ENCODE peak calls at places on chromosomes 3 and 15, in six cellular contexts. P, K, D, G, M and O are unnamed samples. For H3K27me3 and H3K4me1, the result is how much of the 10 kb centered on the place peaks cover.

GRCh38 chr3:36817806-36818205 is 53.5 kb upstream of the DCLK3 start:
- DNase-seq in P (no peak), K (no peak), D (no peak), G (no peak), M (no peak), O (no peak)

GRCh38 chr3:185318136-185318535 is 44.8 kb upstream of the MAP3K13 start:
- DNase-seq in P (no peak), K (no peak), D (no peak), G (no peak), M (no peak), O (no peak)

GRCh38 chr15:36978625-36979024 is 121.7 kb downstream of the MEIS2 start:
- DNase-seq in P (no peak), K (no peak), D (no peak), G (no peak), M (no peak), O (no peak)

GRCh38 chr15:74768771-74769342 is 13.0 kb upstream of the CSK start:
- DNase-seq in P (peak), K (peak), D (no peak), G (no peak), M (peak), O (peak)

GRCh38 chr3:112092439-112093179 is 6.4 kb downstream of the C3orf52 start:
- DNase-seq in P (peak), K (peak), D (no peak), G (no peak), M (no peak), O (no peak)

GRCh38 chr3:35936571-35936970 is 297.2 kb downstream of the ARPP21 start:
- DNase-seq in P (no peak), K (peak), D (no peak), G (no peak), M (no peak), O (no peak)

GRCh38 chr3:194960446-194961032 is 274.9 kb downstream of the FAM43A start:
- DNase-seq in P (no peak), K (no peak), D (no peak), G (no peak), M (no peak), O (no peak)

GRCh38 chr3:156323466-156323865 is 203.1 kb downstream of the KCNAB1 start:
- DNase-seq in P (no peak), K (no peak), D (no peak), G (no peak), M (no peak), O (no peak)

GRCh38 chr15:64847876-64848716 is 6.4 kb downstream of the PLEKHO2 start:
- DNase-seq in P (no peak), K (no peak), D (no peak), G (no peak), M (no peak), O (no peak)

GRCh38 chr3:37291275-37291700 is 116.9 kb upstream of the LRRFIP2 start:
- DNase-seq in P (no peak), K (peak), D (no peak), G (no peak), M (no peak), O (no peak)

GRCh38 chr3:32451049-32451659 is 51.5 kb downstream of the CMTM6 start:
- DNase-seq in P (no peak), K (no peak), D (no peak), G (no peak), M (no peak), O (no peak)

GRCh38 chr3:191094057-191094456 is 105.0 kb upstream of the OSTN start:
- DNase-seq in P (no peak), K (peak), D (no peak), G (no peak), M (no peak), O (no peak)

GRCh38 chr3:84547207-84547606 is 411.6 kb upstream of the CADM2 start:
- DNase-seq in P (no peak), K (no peak), D (no peak), G (no peak), M (no peak), O (no peak)

GRCh38 chr15:45630958-45631691 is 3.7 kb upstream of the SQOR start:
- DNase-seq in P (peak), K (peak), D (no peak), G (no peak), M (peak), O (no peak)

GRCh38 chr3:82462977-82463376 is 701.5 kb upstream of the GBE1 start:
- DNase-seq in P (no peak), K (no peak), D (no peak), G (no peak), M (no peak), O (no peak)

DNA sequence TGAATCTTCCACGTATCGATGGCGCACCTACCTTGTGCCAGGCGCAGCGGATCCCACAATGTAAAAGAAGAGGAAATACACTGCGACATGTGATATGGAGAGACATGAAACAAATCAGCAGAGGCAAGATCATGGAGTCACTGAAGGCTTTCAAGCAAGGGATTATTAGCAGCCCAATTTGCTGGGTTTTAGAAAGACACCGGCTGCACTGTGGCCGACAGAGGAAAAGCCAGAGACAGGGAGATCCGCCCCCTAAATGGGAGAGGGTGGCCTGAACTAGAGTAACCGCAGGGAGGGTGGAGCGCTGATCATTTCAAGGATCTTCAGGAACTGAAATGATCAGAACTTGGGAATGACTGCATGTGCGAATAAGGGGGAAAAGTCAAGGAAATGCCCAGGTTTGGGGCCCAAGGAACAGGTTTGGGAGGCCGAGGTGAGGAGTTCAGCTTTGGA is 625 bp upstream of the C15orf40 start:
- DNase-seq in P (no peak), K (peak), D (no peak), G (no peak), M (no peak), O (no peak)
- H3K4me3 ChIP-seq in P (peak), K (peak), D (peak), G (peak), M (no peak), O (peak)

GRCh38 chr3:10870296-10870695 is 54.3 kb downstream of the SLC6A11 start:
- DNase-seq in P (no peak), K (no peak), D (no peak), G (no peak), M (no peak), O (no peak)
- H3K27me3 ChIP-seq in P (under half), K (under half), D (under half), G (under half), M (under half), O (under half)

GRCh38 chr3:122005033-122005565 is 16.9 kb downstream of the ILDR1 start:
- DNase-seq in P (peak), K (no peak), D (peak), G (no peak), M (no peak), O (no peak)

GRCh38 chr3:122003112-122003511 is 18.9 kb downstream of the ILDR1 start:
- DNase-seq in P (no peak), K (no peak), D (no peak), G (no peak), M (no peak), O (no peak)

GRCh38 chr3:122001892-122002291 is 20.2 kb downstream of the ILDR1 start:
- DNase-seq in P (no peak), K (no peak), D (no peak), G (no peak), M (no peak), O (no peak)

GRCh38 chr3:122004123-122004522 is 17.9 kb downstream of the ILDR1 start:
- DNase-seq in P (no peak), K (no peak), D (no peak), G (no peak), M (no peak), O (no peak)

GRCh38 chr3:122003596-122003995 is 18.5 kb downstream of the ILDR1 start:
- DNase-seq in P (no peak), K (no peak), D (no peak), G (no peak), M (no peak), O (no peak)
- H3K4me1 ChIP-seq in P (under half), K (under half), D (under half), G (under half), M (under half), O (under half)

DNA sequence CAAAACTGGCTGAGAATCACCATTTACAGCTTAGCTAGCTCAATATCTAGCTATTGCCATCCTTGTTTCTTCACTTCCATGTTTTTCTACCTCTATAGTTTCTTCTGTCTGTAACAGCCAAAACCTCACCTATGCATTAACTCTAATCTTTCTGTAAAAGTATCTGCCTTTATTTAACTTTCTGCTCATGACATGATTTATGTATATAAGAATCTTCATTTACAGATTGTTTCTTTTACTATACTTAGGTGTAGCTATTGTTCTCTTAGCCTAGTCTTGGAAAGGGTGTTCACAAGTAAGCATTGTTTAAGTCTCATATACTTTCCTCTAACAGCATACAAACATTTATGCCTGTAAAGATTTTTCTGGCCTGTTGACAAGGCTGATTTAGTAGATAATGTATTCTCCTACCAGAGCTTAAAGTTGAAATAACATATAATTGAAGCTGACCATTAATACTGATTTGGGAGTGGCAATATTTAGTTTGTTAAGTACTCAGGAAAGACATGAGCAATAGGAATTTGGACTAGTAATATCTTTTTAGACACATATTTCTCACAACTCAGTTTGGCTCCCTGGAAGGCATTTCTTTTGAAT is 9.4 kb downstream of the FILIP1L start:
- DNase-seq in P (no peak), K (peak), D (no peak), G (no peak), M (no peak), O (no peak)
- H3K4me3 ChIP-seq in P (no peak), K (no peak), D (no peak), G (no peak), M (no peak), O (no peak)

GRCh38 chr15:34610388-34610787 is 26.9 kb upstream of the GOLGA8B start:
- DNase-seq in P (no peak), K (peak), D (no peak), G (no peak), M (no peak), O (no peak)
- H3K27me3 ChIP-seq in P (under half), K (under half), D (under half), G (under half), M (under half), O (under half)

DNA sequence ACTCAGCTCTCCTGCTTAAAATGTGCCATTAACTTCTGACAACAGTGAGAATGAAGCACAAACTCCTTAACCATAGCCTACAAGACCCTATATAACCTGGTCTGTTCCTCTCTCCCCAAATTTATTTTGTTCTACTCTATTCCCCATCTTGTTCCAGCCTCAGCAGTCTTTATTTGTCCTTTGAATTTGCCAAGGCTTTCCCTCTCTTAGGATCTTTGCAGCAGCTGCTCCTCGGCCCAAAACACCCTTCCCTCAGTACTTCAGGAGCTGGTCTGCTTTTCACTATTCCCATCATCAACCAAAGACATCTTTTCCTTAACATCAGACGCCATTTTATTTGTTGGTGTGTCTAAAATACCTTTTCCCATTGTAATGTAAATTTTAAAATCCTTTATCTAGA is 10.2 kb downstream of the PRICKLE2 start:
- DNase-seq in P (no peak), K (no peak), D (no peak), G (no peak), M (no peak), O (no peak)
- H3K4me1 ChIP-seq in P (half or more), K (under half), D (under half), G (under half), M (under half), O (half or more)

GRCh38 chr3:172753125-172753524 is 2.6 kb downstream of the ECT2 start:
- DNase-seq in P (no peak), K (no peak), D (no peak), G (no peak), M (no peak), O (no peak)
- H3K4me3 ChIP-seq in P (no peak), K (no peak), D (no peak), G (no peak), M (no peak), O (no peak)